ENCODE peak calls at places on chromosomes 16 and 17, in six cellular contexts. U is endothelial cell of umbilical vein, I is A549, F is HepG2, W is GM12878, M is K562. Y is an unnamed sample.

GRCh38 chr16:78571880-78572279 is 472.4 kb downstream of the WWOX start:
- DNase-seq in F (no peak), M (no peak), W (no peak), U (no peak), I (no peak), Y (no peak)

GRCh38 chr17:55162556-55162946 is 102.2 kb upstream of the HLF start:
- DNase-seq in M (no peak), U (no peak), F (no peak), W (no peak), I (no peak), Y (no peak)

GRCh38 chr17:9002610-9003354 is 18.5 kb upstream of the NTN1 start:
- DNase-seq in W (no peak), U (no peak), I (peak), M (no peak), F (no peak), Y (no peak)

GRCh38 chr17:72950236-72950931 is 142.1 kb downstream of the SLC39A11 start:
- DNase-seq in W (no peak), F (no peak), M (no peak), I (no peak), U (no peak), Y (no peak)

GRCh38 chr16:75820672-75821071 is 94.4 kb upstream of the CPHXL start:
- DNase-seq in U (no peak), I (peak), F (no peak), M (no peak), W (no peak), Y (no peak)

GRCh38 chr17:1431631-1432104 is 24.4 kb downstream of the CRK start:
- DNase-seq in W (peak), U (no peak), F (no peak), M (no peak), I (no peak), Y (no peak)

GRCh38 chr17:81923302-81924260 is 4.0 kb downstream of the MAFG start:
- DNase-seq in I (peak), M (peak), W (no peak), U (no peak), F (no peak), Y (peak)

GRCh38 chr16:15907863-15908478 is 19.6 kb upstream of the CEP20 start:
- DNase-seq in W (peak), U (peak), I (peak), M (peak), F (peak), Y (peak)

GRCh38 chr16:30990105-30990504 is 5.1 kb downstream of the HSD3B7 start:
- DNase-seq in F (no peak), M (no peak), W (no peak), U (no peak), I (no peak), Y (no peak)

GRCh38 chr16:30985401-30986128 is 558 bp downstream of the HSD3B7 start:
- DNase-seq in F (peak), M (peak), U (no peak), I (peak), W (no peak), Y (peak)

GRCh38 chr16:30989469-30990047 is 4.6 kb downstream of the HSD3B7 start:
- DNase-seq in U (no peak), F (no peak), W (no peak), I (no peak), M (no peak), Y (no peak)

GRCh38 chr16:30986129-30986991 is 1.4 kb downstream of the HSD3B7 start:
- DNase-seq in W (no peak), M (no peak), F (no peak), U (no peak), I (no peak), Y (no peak)

DNA sequence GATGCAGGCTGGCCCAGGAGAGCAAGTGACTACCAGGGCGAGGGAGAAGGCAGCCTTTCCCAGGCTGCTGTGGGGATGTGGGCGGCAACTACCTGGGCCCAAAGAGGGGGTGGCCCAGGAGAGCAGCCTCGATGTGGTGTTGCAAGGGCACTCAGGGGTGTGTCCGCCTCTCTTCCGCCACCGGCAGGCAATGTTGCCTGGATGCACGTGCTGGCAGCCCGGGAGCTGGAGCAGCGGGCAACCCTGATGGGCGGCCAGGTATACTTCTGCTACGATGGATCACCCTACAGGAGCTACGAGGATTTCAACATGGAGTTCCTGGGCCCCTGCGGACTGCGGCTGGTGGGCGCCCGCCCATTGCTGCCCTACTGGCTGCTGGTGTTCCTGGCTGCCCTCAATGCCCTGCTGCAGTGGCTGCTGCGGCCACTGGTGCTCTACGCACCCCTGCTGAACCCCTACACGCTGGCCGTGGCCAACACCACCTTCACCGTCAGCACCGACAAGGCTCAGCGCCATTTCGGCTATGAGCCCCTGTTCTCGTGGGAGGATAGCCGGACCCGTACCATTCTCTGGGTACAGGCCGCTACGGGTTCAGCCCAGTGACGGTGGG is 2.7 kb downstream of the HSD3B7 start:
- DNase-seq in F (no peak), M (no peak), U (no peak), W (no peak), I (no peak), Y (no peak)
- TF ChIP-seq MYC in F (no peak), M (no peak), U (no peak), W (no peak), I (no peak), Y (no peak)

DNA sequence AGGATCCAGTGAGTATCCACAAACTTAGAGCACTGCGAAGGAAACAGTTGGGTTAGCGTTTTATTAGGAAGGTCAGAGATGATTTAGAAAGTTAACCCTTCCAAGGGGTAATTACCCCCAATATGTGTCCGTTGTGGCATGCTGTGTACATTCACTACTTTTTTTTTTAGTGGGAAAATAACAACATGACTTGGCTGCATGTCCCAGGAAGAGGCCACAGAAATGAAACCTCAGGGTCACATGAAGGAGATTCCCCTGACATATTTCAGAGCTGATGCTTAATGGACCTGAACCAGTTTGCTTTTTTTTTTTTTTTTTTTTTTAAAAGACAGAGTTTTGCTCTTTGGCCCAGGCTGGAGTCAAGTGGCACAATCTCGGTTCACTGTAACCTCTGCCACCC is 167.5 kb downstream of the PRKCA start:
- DNase-seq in W (no peak), F (no peak), I (no peak), M (no peak), U (no peak), Y (no peak)
- TF ChIP-seq MYC in W (no peak), F (no peak), I (no peak), M (no peak), U (no peak), Y (no peak)

DNA sequence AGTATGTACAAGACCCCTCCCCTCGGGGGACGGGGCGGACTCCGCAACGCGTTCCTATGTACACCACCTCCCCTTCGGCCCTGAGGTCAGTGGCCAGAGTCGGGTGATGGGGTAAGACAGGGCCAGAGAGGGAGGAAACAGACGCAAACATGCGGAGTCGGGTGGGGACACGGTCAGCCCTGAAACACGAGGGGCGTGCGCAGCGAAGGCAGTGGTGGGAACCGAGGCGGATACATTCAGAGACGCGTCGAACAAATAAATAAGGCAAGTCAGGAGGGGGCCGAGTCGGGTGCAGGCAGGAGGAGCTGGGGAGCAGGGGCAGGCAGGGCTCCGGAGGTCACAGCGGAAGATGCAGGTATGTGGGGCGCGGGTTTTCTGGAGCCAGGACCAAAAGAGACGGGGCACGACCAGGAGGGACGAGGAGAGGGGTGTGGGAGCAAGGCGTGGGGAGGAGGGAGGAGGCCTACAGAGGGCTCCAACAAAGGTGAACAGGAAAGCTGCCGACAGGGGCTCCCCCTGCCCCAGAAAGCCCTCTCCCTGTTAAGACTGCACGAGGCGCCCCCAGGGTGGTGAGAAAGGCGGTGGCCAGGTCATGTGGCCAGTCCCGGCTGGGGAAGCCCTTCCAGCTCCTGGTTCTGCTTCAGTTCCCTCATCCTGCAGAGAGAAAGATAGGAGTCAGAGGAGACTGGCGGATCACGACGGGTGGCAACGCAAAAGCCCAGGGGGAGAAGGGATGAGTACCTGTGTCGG is 724 bp upstream of the SPAG7 start:
- DNase-seq in I (no peak), W (no peak), M (peak), U (no peak), F (no peak), Y (peak)
- TF ChIP-seq MYC in I (no peak), W (no peak), M (no peak), U (no peak), F (peak), Y (peak)

GRCh38 chr16:473046-474043 is 47.9 kb downstream of the RAB11FIP3 start:
- DNase-seq in U (no peak), M (peak), F (no peak), W (no peak), I (no peak), Y (no peak)
- TF ChIP-seq MYC in U (no peak), M (no peak), F (no peak), W (no peak), I (no peak), Y (no peak)

GRCh38 chr16:53864819-53865491 is 161.0 kb downstream of the FTO start:
- DNase-seq in W (no peak), I (peak), F (peak), M (no peak), U (peak), Y (peak)
- TF ChIP-seq MYC in W (no peak), I (no peak), F (no peak), M (no peak), U (no peak), Y (no peak)

GRCh38 chr17:44210342-44211192 is 8.9 kb downstream of the UBTF start:
- DNase-seq in W (no peak), F (no peak), U (peak), M (peak), I (peak), Y (peak)
- TF ChIP-seq MYC in W (peak), F (no peak), U (peak), M (no peak), I (peak), Y (peak)

DNA sequence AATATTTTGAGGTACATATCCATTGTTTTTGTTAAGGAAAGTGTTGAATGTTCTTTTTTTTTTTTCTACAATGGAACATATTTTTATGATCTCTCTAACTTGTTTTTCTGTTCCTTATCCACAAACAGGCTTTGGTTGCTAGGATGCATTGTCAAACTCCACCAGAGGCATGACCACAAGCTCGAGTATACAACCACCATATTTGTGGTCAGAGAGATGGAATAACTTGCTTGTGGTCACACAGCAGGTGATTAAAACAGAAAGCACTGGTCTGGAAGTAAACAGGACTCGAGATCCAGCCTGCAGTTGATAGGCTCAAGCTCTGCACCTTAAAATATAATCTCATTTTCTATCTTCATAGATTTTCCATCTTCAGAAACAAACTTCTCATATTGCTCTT is 105.8 kb upstream of the ADAMTS18 start:
- DNase-seq in F (no peak), W (no peak), M (no peak), U (peak), I (no peak), Y (peak)
- TF ChIP-seq MYC in F (no peak), W (no peak), M (no peak), U (no peak), I (no peak), Y (no peak)

Y was measured in NB4.